ENCODE peak calls at places on chromosomes 5 and 9, in four cellular contexts. C is GM23338, H is prostate gland, Q is A549. F is an unnamed sample.
A peak's percentile ranks its signal among the peaks of the same experiment; 100 is the strongest.

GRCh38 chr5:131224387-131225191 is 39.3 kb upstream of the CDC42SE2 start:
- DNase-seq in Q (no peak), C (no peak), H (no peak), F (no peak)

GRCh38 chr9:131045300-131046092 is 36.5 kb downstream of the LAMC3 start:
- DNase-seq in Q (no peak), C (no peak), H (no peak), F (peak; percentile 13)

GRCh38 chr9:87212563-87213154 is 265.4 kb upstream of the GAS1 start:
- DNase-seq in H (peak; percentile 8), C (peak; percentile 38), Q (no peak), F (no peak)

GRCh38 chr5:94361832-94362754 is 256.3 kb downstream of the KIAA0825 start:
- DNase-seq in H (no peak), Q (no peak), C (peak; percentile 92), F (no peak)

GRCh38 chr9:78030553-78031270 is 899 bp downstream of the GNAQ start:
- DNase-seq in Q (peak; percentile 52), H (peak; percentile 56), C (peak; percentile 72), F (peak; percentile 55)

GRCh38 chr5:21391506-21391905 is 1403.5 kb upstream of the CDH18 start:
- DNase-seq in C (peak; percentile 25), Q (no peak), H (no peak), F (no peak)

GRCh38 chr9:70609542-70610286 is 195.3 kb upstream of the KLF9 start:
- DNase-seq in Q (no peak), C (no peak), H (no peak), F (peak; percentile 92)

GRCh38 chr9:112361602-112362001 is 18.3 kb upstream of the HSDL2 start:
- DNase-seq in Q (peak; percentile 60), H (peak; percentile 20), C (peak; percentile 76), F (peak; percentile 66)

GRCh38 chr9:114560956-114561355 is 26.6 kb upstream of the ATP6V1G1 start:
- DNase-seq in Q (no peak), H (no peak), C (no peak), F (no peak)

GRCh38 chr9:113619156-113619861 is 155.8 kb downstream of the RGS3 start:
- DNase-seq in C (no peak), H (no peak), Q (no peak), F (no peak)

GRCh38 chr5:150082889-150083288 is 3.5 kb downstream of the CSF1R start:
- DNase-seq in C (no peak), Q (no peak), H (no peak), F (no peak)

GRCh38 chr5:111998871-111999270 is 241.9 kb upstream of the NREP start:
- DNase-seq in C (no peak), H (no peak), Q (no peak), F (no peak)

GRCh38 chr9:75644649-75645048 is 245.8 kb upstream of the PCSK5 start:
- DNase-seq in C (no peak), H (no peak), Q (no peak), F (no peak)

GRCh38 chr5:113221294-113222176 is 213.3 kb downstream of the TSSK1B start:
- DNase-seq in H (no peak), C (peak; percentile 71), Q (no peak), F (no peak)

DNA sequence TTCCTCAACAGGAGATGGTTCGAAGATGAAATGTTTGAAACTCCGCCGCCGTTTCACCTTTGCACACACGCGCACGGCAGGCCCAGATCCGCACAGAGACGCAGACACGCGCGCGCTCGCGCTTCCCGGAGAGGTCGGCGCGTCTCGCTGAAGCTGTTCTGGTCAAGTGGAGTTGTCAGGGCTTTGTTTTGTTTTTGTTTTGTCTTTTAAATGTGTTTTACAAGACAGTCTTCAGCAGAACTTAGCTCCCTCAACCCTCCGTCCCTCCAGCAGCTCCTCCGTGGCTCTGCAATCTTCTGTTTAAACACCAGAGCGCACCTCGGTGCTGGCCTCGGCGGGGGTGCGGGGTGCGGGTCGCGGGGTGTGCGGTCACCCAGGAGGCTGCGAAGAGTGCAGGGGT is 5.3 kb upstream of the IRX2 start:
- DNase-seq in Q (no peak), C (peak; percentile 71), H (no peak), F (peak; percentile 52)
- H3K4me3 ChIP-seq in Q (peak overlapping the region; percentile 50), C (peak overlapping the region; percentile 95), H (peak overlapping the region; percentile 36), F (peak overlapping the region; percentile 53)

GRCh38 chr5:134436523-134437339 is 25.1 kb upstream of the CDKN2AIPNL start:
- DNase-seq in C (no peak), Q (peak; percentile 75), H (peak; percentile 77), F (peak; percentile 64)
- H3K4me3 ChIP-seq in C (no peak overlapping the region), Q (no peak overlapping the region), H (no peak overlapping the region), F (no peak overlapping the region)

DNA sequence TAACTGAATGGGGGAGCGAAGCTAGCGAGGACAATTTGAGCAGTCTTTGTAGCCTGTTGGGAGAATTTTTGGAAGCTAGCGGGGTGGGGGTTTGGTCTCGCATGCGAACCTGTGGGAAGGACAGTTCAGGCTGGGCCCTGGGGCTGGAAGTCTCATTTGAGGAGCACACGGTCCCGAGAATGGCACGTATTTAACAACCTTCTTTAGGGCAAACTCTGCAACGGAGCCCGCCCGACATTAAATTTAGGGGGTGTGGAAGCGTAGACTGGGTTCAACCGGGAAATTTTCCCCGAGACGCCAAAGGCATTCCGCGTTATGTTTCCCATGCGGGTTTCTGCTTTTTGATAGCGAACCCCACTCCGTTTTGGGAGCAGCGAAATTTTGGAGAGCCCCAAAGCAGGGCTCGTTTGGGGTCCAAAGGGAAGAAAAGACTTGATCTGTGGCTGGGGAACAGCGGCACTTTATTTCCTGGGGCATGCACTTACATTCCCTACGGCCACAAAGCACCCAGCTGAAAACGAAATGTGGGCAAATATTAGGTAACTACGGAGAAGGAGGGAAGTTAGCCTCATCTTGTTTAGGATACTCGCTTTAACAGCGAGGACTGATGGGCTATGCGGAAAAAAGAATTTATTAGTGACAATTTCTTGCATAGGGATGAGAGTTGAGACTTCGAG is 35.3 kb upstream of the NFIB start:
- DNase-seq in C (no peak), H (no peak), Q (no peak), F (peak; percentile 52)
- H3K4me3 ChIP-seq in C (peak overlapping the region; percentile 88), H (peak overlapping the region; percentile 33), Q (no peak overlapping the region), F (peak overlapping the region; percentile 37)

GRCh38 chr5:75640826-75641225 is 29.6 kb downstream of the ANKDD1B start:
- DNase-seq in H (no peak), C (no peak), Q (no peak), F (peak; percentile 16)
- H3K4me3 ChIP-seq in H (no peak overlapping the region), C (no peak overlapping the region), Q (no peak overlapping the region), F (no peak overlapping the region)

DNA sequence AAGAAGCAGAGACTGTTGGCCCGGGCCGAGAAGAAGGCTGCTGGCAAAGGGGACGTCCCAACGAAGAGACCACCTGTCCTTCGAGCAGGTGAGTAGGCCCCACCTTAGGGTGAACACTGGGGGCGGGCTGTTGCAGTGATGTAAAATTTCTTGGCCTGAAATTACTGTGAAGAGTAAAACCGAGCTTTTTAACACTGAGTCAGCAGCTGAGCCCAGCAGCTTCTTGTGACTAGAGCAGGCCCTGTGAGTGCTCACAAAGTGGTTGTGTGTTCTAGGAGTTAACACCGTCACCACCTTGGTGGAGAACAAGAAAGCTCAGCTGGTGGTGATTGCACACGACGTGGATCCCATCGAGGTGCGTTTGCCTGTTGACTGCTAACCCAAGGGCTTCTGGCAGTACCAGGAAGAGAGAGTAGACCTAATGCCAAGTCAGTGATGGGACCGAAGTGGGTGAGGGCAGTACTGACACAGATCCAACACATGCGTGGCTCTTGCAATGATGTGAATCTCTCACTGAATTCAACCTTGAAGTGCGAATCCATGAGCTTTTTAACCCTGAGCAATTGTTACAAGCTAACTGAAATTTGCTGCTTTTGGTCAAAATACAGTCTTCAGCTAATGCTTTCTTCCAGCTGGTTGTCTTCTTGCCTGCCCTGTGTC is 2.1 kb downstream of the RPL7A start:
- DNase-seq in H (no peak), Q (no peak), C (no peak), F (no peak)
- H3K4me3 ChIP-seq in H (no peak overlapping the region), Q (peak overlapping the region; percentile 100), C (peak overlapping the region; percentile 98), F (no peak overlapping the region)

GRCh38 chr9:83431470-83432060 is 106.6 kb downstream of the FRMD3 start:
- DNase-seq in H (peak; percentile 62), Q (peak; percentile 26), C (no peak), F (no peak)
- H3K4me3 ChIP-seq in H (no peak overlapping the region), Q (no peak overlapping the region), C (no peak overlapping the region), F (no peak overlapping the region)

GRCh38 chr9:19457694-19458009 is 48.8 kb downstream of the ACER2 start:
- DNase-seq in C (no peak), Q (no peak), H (no peak), F (no peak)
- H3K4me3 ChIP-seq in C (no peak overlapping the region), Q (peak overlapping the region; percentile 25), H (no peak overlapping the region), F (no peak overlapping the region)

GRCh38 chr9:20624201-20625002 is 2.1 kb upstream of the MLLT3 start:
- DNase-seq in Q (peak; percentile 84), H (peak; percentile 63), C (peak; percentile 88), F (peak; percentile 86)
- H3K4me3 ChIP-seq in Q (peak overlapping the region; percentile 95), H (no peak overlapping the region), C (peak overlapping the region; percentile 86), F (peak overlapping the region; percentile 81)